ENCODE peak calls at places on chromosomes 1 and 21, in ten cellular contexts. One of them, this sample, is unnamed.
A peak's percentile ranks its signal among the peaks of the same experiment; 100 is the strongest.

GRCh38 chr21:32562426-32562825 is 22.9 kb downstream of the TCP10L start:
- DNase-seq in cardiac septum: no peak
- DNase-seq in activated T-cell treated with anti-CD3 and anti-CD28 coated beads, Interleukin-2, amount 50 U/mL, for 24 hours: no peak
- DNase-seq in hypothalamus: no peak
- DNase-seq in amygdala: no peak
- DNase-seq in activated CD4-positive, alpha-beta T cell treated with anti-CD3 and anti-CD28 coated beads, Interleukin-2, amount 10 ng/mL, durations not matched to agents 7 days and 5 days: peak; percentile 29
- DNase-seq in H54: no peak
- DNase-seq in cardiac muscle cell: peak; percentile 59
- DNase-seq in fibroblast of gingiva: peak; percentile 86
- DNase-seq in adrenal gland: no peak
- DNase-seq in this sample: no peak

GRCh38 chr1:18922319-18922726 is 20.0 kb upstream of the ALDH4A1 start:
- DNase-seq in H54: peak; percentile 59
- DNase-seq in cardiac septum: peak; percentile 87
- DNase-seq in fibroblast of gingiva: peak; percentile 87
- DNase-seq in activated CD4-positive, alpha-beta T cell treated with anti-CD3 and anti-CD28 coated beads, Interleukin-2, amount 10 ng/mL, durations not matched to agents 7 days and 5 days: no peak
- DNase-seq in hypothalamus: peak; percentile 61
- DNase-seq in cardiac muscle cell: peak; percentile 87
- DNase-seq in activated T-cell treated with anti-CD3 and anti-CD28 coated beads, Interleukin-2, amount 50 U/mL, for 24 hours: no peak
- DNase-seq in amygdala: no peak
- DNase-seq in adrenal gland: peak; percentile 92
- DNase-seq in this sample: peak; percentile 77

GRCh38 chr1:150182233-150182632 is 32.5 kb downstream of the PLEKHO1 start:
- DNase-seq in fibroblast of gingiva: no peak
- DNase-seq in activated T-cell treated with anti-CD3 and anti-CD28 coated beads, Interleukin-2, amount 50 U/mL, for 24 hours: no peak
- DNase-seq in hypothalamus: peak; percentile 81
- DNase-seq in cardiac septum: no peak
- DNase-seq in H54: no peak
- DNase-seq in cardiac muscle cell: no peak
- DNase-seq in amygdala: peak; percentile 35
- DNase-seq in adrenal gland: no peak
- DNase-seq in activated CD4-positive, alpha-beta T cell treated with anti-CD3 and anti-CD28 coated beads, Interleukin-2, amount 10 ng/mL, durations not matched to agents 7 days and 5 days: no peak
- DNase-seq in this sample: no peak

GRCh38 chr21:43467785-43468184 is 40.9 kb upstream of the SIK1 start:
- DNase-seq in hypothalamus: no peak
- DNase-seq in activated T-cell treated with anti-CD3 and anti-CD28 coated beads, Interleukin-2, amount 50 U/mL, for 24 hours: peak; percentile 19
- DNase-seq in fibroblast of gingiva: no peak
- DNase-seq in adrenal gland: no peak
- DNase-seq in H54: no peak
- DNase-seq in cardiac septum: no peak
- DNase-seq in cardiac muscle cell: no peak
- DNase-seq in activated CD4-positive, alpha-beta T cell treated with anti-CD3 and anti-CD28 coated beads, Interleukin-2, amount 10 ng/mL, durations not matched to agents 7 days and 5 days: no peak
- DNase-seq in amygdala: no peak
- DNase-seq in this sample: no peak

GRCh38 chr1:5961601-5962000 is 30.6 kb downstream of the NPHP4 start:
- DNase-seq in hypothalamus: no peak
- DNase-seq in activated CD4-positive, alpha-beta T cell treated with anti-CD3 and anti-CD28 coated beads, Interleukin-2, amount 10 ng/mL, durations not matched to agents 7 days and 5 days: no peak
- DNase-seq in cardiac septum: no peak
- DNase-seq in adrenal gland: no peak
- DNase-seq in amygdala: no peak
- DNase-seq in fibroblast of gingiva: no peak
- DNase-seq in activated T-cell treated with anti-CD3 and anti-CD28 coated beads, Interleukin-2, amount 50 U/mL, for 24 hours: no peak
- DNase-seq in cardiac muscle cell: no peak
- DNase-seq in H54: no peak
- DNase-seq in this sample: no peak

GRCh38 chr1:44810101-44810761 is 1.9 kb downstream of the BTBD19 start:
- DNase-seq in amygdala: no peak
- DNase-seq in adrenal gland: peak; percentile 81
- DNase-seq in activated T-cell treated with anti-CD3 and anti-CD28 coated beads, Interleukin-2, amount 50 U/mL, for 24 hours: peak; percentile 65
- DNase-seq in hypothalamus: peak; percentile 50
- DNase-seq in cardiac septum: peak; percentile 74
- DNase-seq in cardiac muscle cell: no peak
- DNase-seq in activated CD4-positive, alpha-beta T cell treated with anti-CD3 and anti-CD28 coated beads, Interleukin-2, amount 10 ng/mL, durations not matched to agents 7 days and 5 days: no peak
- DNase-seq in fibroblast of gingiva: peak; percentile 95
- DNase-seq in H54: no peak
- DNase-seq in this sample: peak; percentile 13

GRCh38 chr1:244801246-244801645 is 34.2 kb upstream of the COX20 start:
- DNase-seq in activated CD4-positive, alpha-beta T cell treated with anti-CD3 and anti-CD28 coated beads, Interleukin-2, amount 10 ng/mL, durations not matched to agents 7 days and 5 days: peak; percentile 57
- DNase-seq in activated T-cell treated with anti-CD3 and anti-CD28 coated beads, Interleukin-2, amount 50 U/mL, for 24 hours: peak; percentile 54
- DNase-seq in H54: no peak
- DNase-seq in fibroblast of gingiva: peak; percentile 15
- DNase-seq in cardiac muscle cell: peak; percentile 33
- DNase-seq in hypothalamus: peak; percentile 8
- DNase-seq in cardiac septum: no peak
- DNase-seq in amygdala: no peak
- DNase-seq in adrenal gland: peak; percentile 51
- DNase-seq in this sample: peak; percentile 30

GRCh38 chr1:85417017-85417416 is 47.9 kb downstream of the DDAH1 start:
- DNase-seq in adrenal gland: no peak
- DNase-seq in activated CD4-positive, alpha-beta T cell treated with anti-CD3 and anti-CD28 coated beads, Interleukin-2, amount 10 ng/mL, durations not matched to agents 7 days and 5 days: no peak
- DNase-seq in hypothalamus: no peak
- DNase-seq in cardiac muscle cell: no peak
- DNase-seq in amygdala: no peak
- DNase-seq in activated T-cell treated with anti-CD3 and anti-CD28 coated beads, Interleukin-2, amount 50 U/mL, for 24 hours: no peak
- DNase-seq in cardiac septum: no peak
- DNase-seq in H54: no peak
- DNase-seq in fibroblast of gingiva: no peak
- DNase-seq in this sample: no peak

GRCh38 chr1:6991271-6991670 is 206.0 kb downstream of the CAMTA1 start:
- DNase-seq in activated CD4-positive, alpha-beta T cell treated with anti-CD3 and anti-CD28 coated beads, Interleukin-2, amount 10 ng/mL, durations not matched to agents 7 days and 5 days: no peak
- DNase-seq in amygdala: no peak
- DNase-seq in H54: peak; percentile 42
- DNase-seq in fibroblast of gingiva: no peak
- DNase-seq in activated T-cell treated with anti-CD3 and anti-CD28 coated beads, Interleukin-2, amount 50 U/mL, for 24 hours: no peak
- DNase-seq in cardiac muscle cell: no peak
- DNase-seq in adrenal gland: no peak
- DNase-seq in hypothalamus: no peak
- DNase-seq in cardiac septum: no peak
- DNase-seq in this sample: no peak

GRCh38 chr21:32371913-32372314 is 20.9 kb downstream of the URB1 start:
- DNase-seq in cardiac muscle cell: no peak
- DNase-seq in activated T-cell treated with anti-CD3 and anti-CD28 coated beads, Interleukin-2, amount 50 U/mL, for 24 hours: no peak
- DNase-seq in adrenal gland: peak; percentile 71
- DNase-seq in amygdala: no peak
- DNase-seq in hypothalamus: no peak
- DNase-seq in fibroblast of gingiva: peak; percentile 86
- DNase-seq in activated CD4-positive, alpha-beta T cell treated with anti-CD3 and anti-CD28 coated beads, Interleukin-2, amount 10 ng/mL, durations not matched to agents 7 days and 5 days: no peak
- DNase-seq in cardiac septum: no peak
- DNase-seq in H54: no peak
- DNase-seq in this sample: no peak

GRCh38 chr1:65788762-65789161 is 3.9 kb upstream of the PDE4B start:
- DNase-seq in H54: no peak
- DNase-seq in hypothalamus: no peak
- DNase-seq in activated T-cell treated with anti-CD3 and anti-CD28 coated beads, Interleukin-2, amount 50 U/mL, for 24 hours: no peak
- DNase-seq in adrenal gland: no peak
- DNase-seq in activated CD4-positive, alpha-beta T cell treated with anti-CD3 and anti-CD28 coated beads, Interleukin-2, amount 10 ng/mL, durations not matched to agents 7 days and 5 days: no peak
- DNase-seq in amygdala: no peak
- DNase-seq in fibroblast of gingiva: no peak
- DNase-seq in cardiac septum: no peak
- DNase-seq in cardiac muscle cell: no peak
- DNase-seq in this sample: no peak

GRCh38 chr1:244346972-244347618 is 104.6 kb downstream of the ADSS2 start:
- DNase-seq in amygdala: no peak
- DNase-seq in H54: no peak
- DNase-seq in cardiac muscle cell: no peak
- DNase-seq in activated T-cell treated with anti-CD3 and anti-CD28 coated beads, Interleukin-2, amount 50 U/mL, for 24 hours: no peak
- DNase-seq in cardiac septum: no peak
- DNase-seq in hypothalamus: no peak
- DNase-seq in activated CD4-positive, alpha-beta T cell treated with anti-CD3 and anti-CD28 coated beads, Interleukin-2, amount 10 ng/mL, durations not matched to agents 7 days and 5 days: no peak
- DNase-seq in fibroblast of gingiva: no peak
- DNase-seq in adrenal gland: no peak
- DNase-seq in this sample: no peak

GRCh38 chr1:204826970-204827369 is 43.7 kb upstream of the NFASC start:
- DNase-seq in activated T-cell treated with anti-CD3 and anti-CD28 coated beads, Interleukin-2, amount 50 U/mL, for 24 hours: no peak
- DNase-seq in fibroblast of gingiva: no peak
- DNase-seq in hypothalamus: peak; percentile 23
- DNase-seq in amygdala: no peak
- DNase-seq in activated CD4-positive, alpha-beta T cell treated with anti-CD3 and anti-CD28 coated beads, Interleukin-2, amount 10 ng/mL, durations not matched to agents 7 days and 5 days: peak; percentile 15
- DNase-seq in cardiac muscle cell: peak; percentile 62
- DNase-seq in adrenal gland: no peak
- DNase-seq in H54: no peak
- DNase-seq in cardiac septum: no peak
- DNase-seq in this sample: no peak

GRCh38 chr1:42266253-42267135 is 68.5 kb downstream of the FOXJ3 start:
- DNase-seq in cardiac septum: no peak
- DNase-seq in activated CD4-positive, alpha-beta T cell treated with anti-CD3 and anti-CD28 coated beads, Interleukin-2, amount 10 ng/mL, durations not matched to agents 7 days and 5 days: no peak
- DNase-seq in adrenal gland: no peak
- DNase-seq in cardiac muscle cell: no peak
- DNase-seq in amygdala: no peak
- DNase-seq in H54: no peak
- DNase-seq in activated T-cell treated with anti-CD3 and anti-CD28 coated beads, Interleukin-2, amount 50 U/mL, for 24 hours: no peak
- DNase-seq in hypothalamus: no peak
- DNase-seq in fibroblast of gingiva: no peak
- DNase-seq in this sample: no peak

GRCh38 chr1:93205892-93206566 is 25.5 kb downstream of the CCDC18 start:
- DNase-seq in fibroblast of gingiva: no peak
- DNase-seq in H54: no peak
- DNase-seq in hypothalamus: no peak
- DNase-seq in cardiac muscle cell: no peak
- DNase-seq in adrenal gland: no peak
- DNase-seq in activated T-cell treated with anti-CD3 and anti-CD28 coated beads, Interleukin-2, amount 50 U/mL, for 24 hours: no peak
- DNase-seq in amygdala: no peak
- DNase-seq in activated CD4-positive, alpha-beta T cell treated with anti-CD3 and anti-CD28 coated beads, Interleukin-2, amount 10 ng/mL, durations not matched to agents 7 days and 5 days: no peak
- DNase-seq in cardiac septum: no peak
- DNase-seq in this sample: no peak

GRCh38 chr1:32870615-32871363 is at the start of gene FNDC5:
- DNase-seq in H54: no peak
- DNase-seq in activated CD4-positive, alpha-beta T cell treated with anti-CD3 and anti-CD28 coated beads, Interleukin-2, amount 10 ng/mL, durations not matched to agents 7 days and 5 days: no peak
- DNase-seq in hypothalamus: no peak
- DNase-seq in activated T-cell treated with anti-CD3 and anti-CD28 coated beads, Interleukin-2, amount 50 U/mL, for 24 hours: no peak
- DNase-seq in amygdala: no peak
- DNase-seq in fibroblast of gingiva: no peak
- DNase-seq in cardiac muscle cell: peak; percentile 82
- DNase-seq in cardiac septum: no peak
- DNase-seq in adrenal gland: peak; percentile 43
- DNase-seq in this sample: peak; percentile 63

GRCh38 chr1:224707849-224708725 is 92.0 kb downstream of the CNIH3 start:
- DNase-seq in cardiac septum: no peak
- DNase-seq in fibroblast of gingiva: peak; percentile 27
- DNase-seq in activated T-cell treated with anti-CD3 and anti-CD28 coated beads, Interleukin-2, amount 50 U/mL, for 24 hours: no peak
- DNase-seq in activated CD4-positive, alpha-beta T cell treated with anti-CD3 and anti-CD28 coated beads, Interleukin-2, amount 10 ng/mL, durations not matched to agents 7 days and 5 days: no peak
- DNase-seq in hypothalamus: no peak
- DNase-seq in amygdala: no peak
- DNase-seq in H54: peak; percentile 71
- DNase-seq in adrenal gland: peak; percentile 38
- DNase-seq in cardiac muscle cell: no peak
- DNase-seq in this sample: no peak

This sample was measured in glutamatergic neuron.